ENCODE peak calls at places on chromosomes 13 and 19, in five cellular contexts. Z, I, T, G and P are unnamed samples.
A peak's percentile ranks its signal among the peaks of the same experiment; 100 is the strongest.

GRCh38 chr13:23469901-23470525 is 36.5 kb upstream of the SACS start:
- DNase-seq in Z (peak; percentile 97), I (no peak), T (peak; percentile 38), G (peak; percentile 72), P (peak; percentile 79)

GRCh38 chr13:33185853-33186252 is 99.7 kb downstream of the STARD13 start:
- DNase-seq in Z (peak; percentile 54), I (no peak), T (peak; percentile 48), G (no peak), P (no peak)

GRCh38 chr13:43374621-43375020 is 351.2 kb downstream of the DNAJC15 start:
- DNase-seq in Z (peak; percentile 83), I (no peak), T (peak; percentile 86), G (peak; percentile 50), P (peak; percentile 86)

GRCh38 chr19:46637224-46637623 is 1.2 kb upstream of the GNG8 start:
- DNase-seq in Z (no peak), I (no peak), T (no peak), G (no peak), P (no peak)

GRCh38 chr13:30371649-30372265 is 50.5 kb upstream of the UBE2L5 start:
- DNase-seq in Z (peak; percentile 68), I (no peak), T (peak; percentile 36), G (peak; percentile 30), P (peak; percentile 26)

GRCh38 chr19:38693380-38694223 is 46.2 kb downstream of the ACTN4 start:
- DNase-seq in Z (peak; percentile 90), I (no peak), T (peak; percentile 88), G (peak; percentile 83), P (peak; percentile 99)

GRCh38 chr13:32117696-32118095 is 86.1 kb downstream of the FRY start:
- DNase-seq in Z (no peak), I (no peak), T (no peak), G (no peak), P (no peak)

GRCh38 chr19:1312732-1313694 is 27.3 kb downstream of the EFNA2 start:
- DNase-seq in Z (peak; percentile 64), I (no peak), T (peak; percentile 69), G (peak; percentile 51), P (peak; percentile 72)

GRCh38 chr13:28442872-28443271 is 52.1 kb downstream of the FLT1 start:
- DNase-seq in Z (no peak), I (no peak), T (no peak), G (no peak), P (no peak)

GRCh38 chr19:33430674-33431277 is 57.3 kb downstream of the CEBPG start:
- DNase-seq in Z (peak; percentile 70), I (peak; percentile 76), T (peak; percentile 62), G (peak; percentile 51), P (peak; percentile 53)